ENCODE peak calls at places on chromosome 10, in eight cellular contexts. U is body of pancreas; N is iris pigment epithelial cell; O is DMS79 treated with DMSO at 0.1 percent for 48 hours; W is pancreas; J is left kidney; K is NK-92 treated with Interleukin-12 subunit alpha and Interleukin-12 subunit beta, amount 100 ng/mL, for 24 hours; P is stimulated activated naive CD4-positive, alpha-beta T cell. D is an unnamed sample.

GRCh38 chr10:105328441-105328840 is 687.4 kb downstream of the SORCS3 start:
- DNase-seq in J (peak), U (no peak), N (no peak), K (no peak), W (no peak), P (no peak), O (peak), D (no peak)

GRCh38 chr10:103580422-103580821 is 86.9 kb downstream of the NEURL1 start:
- DNase-seq in W (no peak), J (peak), K (no peak), U (no peak), N (no peak), O (no peak), P (no peak), D (no peak)

GRCh38 chr10:88870101-88870500 is 9.9 kb upstream of the STAMBPL1 start:
- DNase-seq in N (no peak), O (no peak), P (no peak), W (no peak), K (no peak), J (no peak), U (no peak), D (no peak)

GRCh38 chr10:22611425-22612111 is 102.8 kb downstream of the PIP4K2A start:
- DNase-seq in J (no peak), W (no peak), K (no peak), O (no peak), P (peak), U (no peak), N (no peak), D (peak)

GRCh38 chr10:119304541-119304940 is 97.2 kb downstream of the GRK5 start:
- DNase-seq in W (no peak), J (no peak), K (no peak), O (no peak), U (no peak), N (no peak), P (no peak), D (no peak)

GRCh38 chr10:106053031-106053430 is 1111.5 kb downstream of the SORCS1 start:
- DNase-seq in N (no peak), P (no peak), J (no peak), U (no peak), O (no peak), W (no peak), K (no peak), D (no peak)

GRCh38 chr10:105691811-105692210 is 1050.7 kb downstream of the SORCS3 start:
- DNase-seq in O (no peak), U (no peak), K (no peak), N (peak), J (peak), W (no peak), P (no peak), D (no peak)

GRCh38 chr10:11395581-11396310 is 215.7 kb downstream of the USP6NL start:
- DNase-seq in N (no peak), K (no peak), W (no peak), U (no peak), O (no peak), P (no peak), J (no peak), D (no peak)

GRCh38 chr10:90398551-90398950 is 459.3 kb downstream of the HTR7 start:
- DNase-seq in N (peak), U (no peak), K (no peak), P (no peak), W (no peak), J (no peak), O (peak), D (no peak)

GRCh38 chr10:25130911-25131310 is 43.9 kb upstream of the GPR158 start:
- DNase-seq in P (no peak), O (no peak), J (no peak), W (no peak), K (no peak), U (no peak), N (peak), D (no peak)

GRCh38 chr10:24857001-24857695 is 95.3 kb downstream of the PRTFDC1 start:
- DNase-seq in P (no peak), N (no peak), J (peak), U (no peak), K (no peak), O (no peak), W (no peak), D (no peak)

GRCh38 chr10:123614888-123615287 is 51.3 kb upstream of the GPR26 start:
- DNase-seq in O (no peak), U (peak), P (peak), J (peak), W (peak), K (no peak), N (peak), D (peak)

GRCh38 chr10:96974348-96974747 is 142.2 kb downstream of the LCOR start:
- DNase-seq in K (no peak), J (no peak), O (no peak), N (peak), P (no peak), W (no peak), U (no peak), D (no peak)

GRCh38 chr10:122407375-122408125 is 33.0 kb downstream of the PLEKHA1 start:
- DNase-seq in W (no peak), O (no peak), J (no peak), U (no peak), P (no peak), K (no peak), N (no peak), D (no peak)

GRCh38 chr10:70122742-70123141 is 9.9 kb downstream of the AIFM2 start:
- DNase-seq in O (no peak), P (no peak), N (peak), K (no peak), J (no peak), W (no peak), U (no peak), D (no peak)

GRCh38 chr10:121589553-121589952 is 8.7 kb downstream of the FGFR2 start:
- DNase-seq in P (no peak), U (no peak), W (no peak), O (no peak), J (no peak), N (no peak), K (no peak), D (no peak)

GRCh38 chr10:97689637-97690036 is 2.6 kb upstream of the AVPI1 start:
- DNase-seq in O (no peak), K (no peak), P (no peak), J (no peak), U (no peak), N (peak), W (no peak), D (no peak)

GRCh38 chr10:129758180-129758579 is 205.9 kb downstream of the EBF3 start:
- DNase-seq in J (no peak), U (peak), P (no peak), K (no peak), N (no peak), O (no peak), W (peak), D (peak)

GRCh38 chr10:71029411-71029881 is 141.1 kb upstream of the PCBD1 start:
- DNase-seq in N (no peak), K (no peak), J (no peak), U (no peak), W (no peak), O (no peak), P (no peak), D (no peak)

GRCh38 chr10:11382187-11382586 is 229.3 kb downstream of the USP6NL start:
- DNase-seq in K (no peak), U (no peak), J (no peak), N (no peak), W (no peak), O (no peak), P (no peak), D (no peak)

GRCh38 chr10:112083526-112083925 is 100.0 kb downstream of the GPAM start:
- DNase-seq in U (no peak), P (no peak), K (no peak), W (no peak), N (no peak), J (peak), O (no peak), D (no peak)

GRCh38 chr10:51843966-51844365 is 144.6 kb upstream of the CSTF2T start:
- DNase-seq in W (no peak), P (no peak), N (no peak), O (no peak), J (no peak), U (no peak), K (no peak), D (no peak)

GRCh38 chr10:36578306-36578705 is 547.1 kb upstream of the ANKRD30A start:
- DNase-seq in N (peak), U (no peak), K (no peak), P (no peak), W (no peak), J (no peak), O (no peak), D (no peak)

GRCh38 chr10:112967200-112967599 is 17.2 kb downstream of the TCF7L2 start:
- DNase-seq in W (no peak), K (no peak), J (no peak), O (no peak), N (peak), U (no peak), P (no peak), D (no peak)

GRCh38 chr10:124621637-124622036 is 122.5 kb downstream of the FAM53B start:
- DNase-seq in J (no peak), P (no peak), K (no peak), U (no peak), N (no peak), W (no peak), O (peak), D (no peak)

GRCh38 chr10:78528749-78529204 is 495.1 kb downstream of the RPS24 start:
- DNase-seq in U (no peak), O (peak), K (no peak), N (no peak), P (no peak), W (no peak), J (no peak), D (no peak)

GRCh38 chr10:58796834-58797233 is 284.2 kb downstream of the BICC1 start:
- DNase-seq in O (no peak), P (no peak), U (no peak), N (no peak), W (no peak), J (no peak), K (no peak), D (no peak)

GRCh38 chr10:29861811-29862505 is 197.4 kb downstream of the JCAD start:
- DNase-seq in O (no peak), U (no peak), W (no peak), P (no peak), N (no peak), J (no peak), K (no peak), D (no peak)

GRCh38 chr10:113226404-113226803 is 276.4 kb downstream of the TCF7L2 start:
- DNase-seq in U (no peak), O (no peak), P (no peak), W (no peak), K (no peak), N (no peak), J (peak), D (peak)

GRCh38 chr10:119371704-119372663 is 164.6 kb downstream of the GRK5 start:
- DNase-seq in N (no peak), J (no peak), W (no peak), K (no peak), U (no peak), O (no peak), P (no peak), D (no peak)

GRCh38 chr10:119967066-119967465 is 74.5 kb downstream of the SEC23IP start:
- DNase-seq in J (no peak), U (no peak), N (no peak), K (no peak), W (no peak), P (no peak), O (no peak), D (no peak)

GRCh38 chr10:110746254-110746826 is 102.2 kb downstream of the RBM20 start:
- DNase-seq in N (peak), K (peak), O (peak), P (no peak), U (peak), W (peak), J (peak), D (peak)

GRCh38 chr10:11521860-11522259 is 89.6 kb downstream of the USP6NL start:
- DNase-seq in O (no peak), W (no peak), J (no peak), N (peak), K (no peak), P (no peak), U (no peak), D (no peak)

GRCh38 chr10:114061148-114061547 is 17.5 kb downstream of the ADRB1 start:
- DNase-seq in J (no peak), W (no peak), U (no peak), O (no peak), K (no peak), P (no peak), N (no peak), D (no peak)